ENCODE peak calls at places on chromosomes 12 and 14, in four cellular contexts. W is NCI-H524; H is stimulated activated CD8-positive, alpha-beta memory T cell treated with anti-CD3 and anti-CD28 coated beads, Interleukin-2, amount 100 ng/mL, for 1 hour; A is progenitor cell of endocrine pancreas. D is an unnamed sample.

GRCh38 chr14:76729195-76729594 is 32.1 kb upstream of the VASH1 start:
- DNase-seq in W (no peak), H (no peak), A (no peak), D (no peak)

GRCh38 chr14:37232907-37233481 is 35.3 kb downstream of the MIPOL1 start:
- DNase-seq in W (peak), H (no peak), A (no peak), D (peak)

GRCh38 chr14:22558221-22558913 is 30.7 kb downstream of the DAD1 start:
- DNase-seq in W (no peak), H (no peak), A (no peak), D (no peak)

GRCh38 chr14:77076118-77076631 is 21.9 kb upstream of the CIPC start:
- DNase-seq in W (no peak), H (no peak), A (no peak), D (no peak)

GRCh38 chr12:86052921-86053320 is 178.8 kb downstream of the NTS start:
- DNase-seq in W (no peak), H (no peak), A (no peak), D (no peak)

GRCh38 chr12:68420225-68421008 is 88.3 kb upstream of the MDM1 start:
- DNase-seq in W (no peak), H (no peak), A (no peak), D (no peak)

GRCh38 chr12:10065241-10065640 is 33.5 kb downstream of the CLEC1A start:
- DNase-seq in W (no peak), H (no peak), A (no peak), D (no peak)

GRCh38 chr12:2345902-2346301 is 293.1 kb downstream of the CACNA1C start:
- DNase-seq in W (no peak), H (no peak), A (no peak), D (no peak)

GRCh38 chr14:58663494-58664111 is 25.8 kb downstream of the DACT1 start:
- DNase-seq in W (peak), H (no peak), A (no peak), D (peak)

GRCh38 chr14:69695664-69696527 is 71.0 kb upstream of the SRSF5 start:
- DNase-seq in W (peak), H (no peak), A (no peak), D (no peak)

GRCh38 chr14:89477391-89477790 is 60.4 kb upstream of the FOXN3 start:
- DNase-seq in W (no peak), H (no peak), A (no peak), D (no peak)

GRCh38 chr12:18719922-18720321 is 17.9 kb downstream of the PLCZ1 start:
- DNase-seq in W (no peak), H (no peak), A (no peak), D (no peak)